ENCODE peak calls at places on chromosomes 5 and 9, in five cellular contexts. L is stimulated activated CD8-positive, alpha-beta memory T cell treated with anti-CD3 and anti-CD28 coated beads, Interleukin-2, amount 100 ng/mL, for 1 hour; S is stimulated activated CD4-positive, alpha-beta T cell treated with anti-CD3 and anti-CD28 coated beads, Interleukin-2, amount 100 ng/mL, for 48 hours; H is cerebellar cortex; D is HT1080. J is an unnamed sample.

GRCh38 chr5:84715087-84715486 is 330.4 kb upstream of the EDIL3 start:
- DNase-seq in L (no peak), S (no peak), H (no peak), D (no peak), J (no peak)

GRCh38 chr5:104344809-104345512 is 782.4 kb upstream of the NUDT12 start:
- DNase-seq in L (no peak), S (no peak), H (no peak), D (peak), J (no peak)

GRCh38 chr5:76888733-76889300 is 39.0 kb downstream of the S100Z start:
- DNase-seq in L (no peak), S (no peak), H (no peak), D (no peak), J (no peak)

GRCh38 chr5:40991168-40991980 is 79.8 kb downstream of the MROH2B start:
- DNase-seq in L (no peak), S (no peak), H (peak), D (no peak), J (no peak)

GRCh38 chr5:142435410-142436115 is 110.7 kb upstream of the SPRY4 start:
- DNase-seq in L (no peak), S (no peak), H (no peak), D (no peak), J (no peak)

GRCh38 chr5:83426855-83427254 is 44.7 kb upstream of the VCAN start:
- DNase-seq in L (no peak), S (no peak), H (no peak), D (no peak), J (no peak)

GRCh38 chr5:81171769-81172168 is 61.4 kb upstream of the CKMT2 start:
- DNase-seq in L (no peak), S (no peak), H (no peak), D (no peak), J (no peak)

GRCh38 chr9:86734762-86735161 is 212.5 kb downstream of the GAS1 start:
- DNase-seq in L (no peak), S (no peak), H (no peak), D (peak), J (no peak)

GRCh38 chr9:124752967-124753366 is 18.1 kb downstream of the NR6A1 start:
- DNase-seq in L (no peak), S (no peak), H (no peak), D (peak), J (peak)

GRCh38 chr9:24793711-24794110 is 248.0 kb upstream of the IZUMO3 start:
- DNase-seq in L (no peak), S (no peak), H (no peak), D (no peak), J (no peak)

GRCh38 chr5:128121679-128122078 is 38.1 kb downstream of the SLC12A2 start:
- DNase-seq in L (no peak), S (no peak), H (no peak), D (no peak), J (no peak)

GRCh38 chr5:181053760-181054122 is 13.7 kb downstream of the BTNL9 start:
- DNase-seq in L (no peak), S (no peak), H (no peak), D (no peak), J (no peak)

GRCh38 chr9:115104908-115105307 is 13.0 kb downstream of the TNC start:
- DNase-seq in L (no peak), S (no peak), H (no peak), D (peak), J (no peak)

GRCh38 chr5:116137544-116138378 is 52.9 kb downstream of the COMMD10 start:
- DNase-seq in L (no peak), S (no peak), H (peak), D (peak), J (peak)

GRCh38 chr9:95307538-95307937 is 10.0 kb downstream of the FANCC start:
- DNase-seq in L (no peak), S (no peak), H (no peak), D (no peak), J (no peak)

GRCh38 chr9:120490888-120491595 is 88.9 kb downstream of the CDK5RAP2 start:
- DNase-seq in L (no peak), S (no peak), H (no peak), D (no peak), J (no peak)

GRCh38 chr5:141821430-141821925 is 56.7 kb downstream of the PCDH1 start:
- DNase-seq in L (no peak), S (no peak), H (peak), D (peak), J (peak)

GRCh38 chr5:35816881-35817521 is 39.7 kb upstream of the IL7R start:
- DNase-seq in L (no peak), S (no peak), H (no peak), D (no peak), J (no peak)

GRCh38 chr9:79489241-79490000 is 82.3 kb upstream of the TLE4 start:
- DNase-seq in L (no peak), S (no peak), H (peak), D (peak), J (no peak)

GRCh38 chr9:101409079-101409477 is 10.4 kb downstream of the ZNF189 start:
- DNase-seq in L (no peak), S (no peak), H (no peak), D (no peak), J (no peak)

GRCh38 chr5:145484195-145484594 is 350.9 kb downstream of the PRELID2 start:
- DNase-seq in L (no peak), S (no peak), H (no peak), D (peak), J (no peak)